ENCODE peak calls at places on chromosomes 2 and 18, in seven cellular contexts. B is tibial artery, H is pancreas, M is lower leg skin, R is sigmoid colon, V is thoracic aorta, Q is suprapubic skin. F is an unnamed sample.

GRCh38 chr2:8004250-8004681 is 677.6 kb upstream of the ID2 start:
- DNase-seq in V (peak), M (peak), B (peak), Q (no peak), H (no peak), R (peak), F (peak)

GRCh38 chr2:163594572-163594971 is 141.2 kb downstream of the FIGN start:
- DNase-seq in R (no peak), M (no peak), H (no peak), Q (no peak), B (no peak), V (no peak), F (no peak)

GRCh38 chr18:72542993-72543361 is 1.2 kb downstream of the CBLN2 start:
- DNase-seq in Q (no peak), B (no peak), M (no peak), V (no peak), R (no peak), H (no peak), F (no peak)

GRCh38 chr18:49030692-49031443 is 80.1 kb upstream of the SMAD7 start:
- DNase-seq in Q (no peak), B (no peak), H (no peak), M (peak), V (no peak), R (no peak), F (no peak)

GRCh38 chr18:54845788-54846187 is 17.5 kb downstream of the RAB27B start:
- DNase-seq in R (no peak), M (no peak), Q (no peak), H (no peak), B (no peak), V (no peak), F (no peak)

GRCh38 chr2:57908736-57909161 is 137.9 kb upstream of the VRK2 start:
- DNase-seq in B (no peak), Q (no peak), V (no peak), R (no peak), M (no peak), H (no peak), F (no peak)

GRCh38 chr2:217857624-217858506 is 144.9 kb downstream of the TNS1 start:
- DNase-seq in H (no peak), Q (no peak), B (peak), V (no peak), R (peak), M (no peak), F (peak)

GRCh38 chr2:20138696-20139095 is 86.2 kb downstream of the SDC1 start:
- DNase-seq in Q (peak), H (no peak), V (no peak), M (no peak), R (no peak), B (no peak), F (no peak)

GRCh38 chr2:1649103-1649870 is 95.0 kb downstream of the PXDN start:
- DNase-seq in H (no peak), V (no peak), R (peak), B (no peak), M (no peak), Q (no peak), F (no peak)

GRCh38 chr2:240911641-240912265 is 5.6 kb downstream of the CROCC2 start:
- DNase-seq in V (no peak), R (no peak), B (no peak), H (no peak), Q (no peak), M (no peak), F (no peak)

GRCh38 chr2:1546023-1546591 is 132.8 kb downstream of the TPO start:
- DNase-seq in R (no peak), V (no peak), M (no peak), B (no peak), Q (no peak), H (no peak), F (no peak)

GRCh38 chr2:85811850-85812735 is 58.3 kb downstream of the ATOH8 start:
- DNase-seq in Q (peak), R (no peak), H (no peak), V (no peak), B (no peak), M (no peak), F (no peak)

GRCh38 chr2:96816836-96817702 is 1.0 kb downstream of the CNNM3 start:
- DNase-seq in V (no peak), B (no peak), Q (no peak), R (no peak), H (no peak), M (no peak), F (no peak)

DNA sequence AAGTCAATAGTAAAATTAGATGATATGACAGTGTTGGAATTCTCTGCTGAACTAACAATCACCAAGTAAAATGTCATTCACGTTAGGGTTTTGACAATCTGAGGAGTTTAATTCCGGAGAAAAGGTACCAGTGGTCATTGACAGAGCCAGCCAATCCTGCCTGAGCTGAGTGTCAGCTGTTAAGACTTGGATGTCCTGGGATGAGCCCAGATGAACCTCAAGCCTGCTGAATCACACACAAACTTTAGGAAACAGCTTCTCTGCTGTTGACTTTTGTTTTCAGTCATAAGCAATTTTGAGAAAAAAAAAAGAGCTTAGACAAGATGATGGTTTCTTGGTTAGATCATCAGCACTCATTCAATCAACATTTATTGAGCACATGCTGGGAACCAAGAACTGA is 600.0 kb upstream of the SLC39A10 start:
- DNase-seq in Q (no peak), R (no peak), V (no peak), M (no peak), H (no peak), B (no peak), F (no peak)
- TF ChIP-seq CTCF in Q (no peak), R (no peak), V (no peak), M (no peak), H (no peak), B (no peak), F (no peak)

GRCh38 chr2:112465373-112465772 is 16.6 kb upstream of the TTL start:
- DNase-seq in Q (no peak), V (no peak), H (no peak), M (no peak), R (no peak), B (no peak), F (no peak)
- TF ChIP-seq CTCF in Q (no peak), V (no peak), H (no peak), M (no peak), R (no peak), B (no peak), F (no peak)

GRCh38 chr2:232316382-232317190 is 62.0 kb upstream of the ALPP start:
- DNase-seq in Q (no peak), V (no peak), H (no peak), R (peak), M (no peak), B (no peak), F (no peak)
- TF ChIP-seq CTCF in Q (no peak), V (no peak), H (no peak), R (no peak), M (no peak), B (no peak), F (no peak)

GRCh38 chr18:50193796-50194622 is 938 bp downstream of the MYO5B start:
- DNase-seq in R (no peak), M (no peak), Q (no peak), B (no peak), V (no peak), H (peak), F (no peak)

GRCh38 chr18:50192903-50193795 is 1.8 kb downstream of the MYO5B start:
- DNase-seq in Q (no peak), B (no peak), R (no peak), H (peak), V (no peak), M (no peak), F (no peak)

GRCh38 chr18:50195689-50196088 is 742 bp upstream of the MYO5B start:
- DNase-seq in M (no peak), V (no peak), Q (no peak), B (no peak), H (no peak), R (no peak), F (no peak)

GRCh38 chr18:50196261-50196660 is 1.3 kb upstream of the MYO5B start:
- DNase-seq in H (no peak), R (no peak), M (no peak), V (no peak), B (no peak), Q (no peak), F (no peak)

GRCh38 chr18:50194623-50195532 is at the start of gene MYO5B:
- DNase-seq in B (no peak), H (peak), V (no peak), Q (no peak), R (no peak), M (no peak), F (peak)
- TF ChIP-seq CTCF in B (peak), H (no peak), V (peak), Q (peak), R (no peak), M (no peak), F (no peak)

GRCh38 chr18:78503129-78503528 is 476.5 kb upstream of the SALL3 start:
- DNase-seq in B (no peak), Q (no peak), R (peak), H (no peak), V (no peak), M (no peak), F (no peak)

GRCh38 chr18:78507217-78507616 is 472.4 kb upstream of the SALL3 start:
- DNase-seq in M (no peak), Q (no peak), V (no peak), B (no peak), H (no peak), R (peak), F (no peak)

GRCh38 chr18:78501251-78501650 is 478.4 kb upstream of the SALL3 start:
- DNase-seq in H (no peak), M (no peak), R (no peak), B (no peak), V (no peak), Q (no peak), F (no peak)

GRCh38 chr18:78510636-78511035 is 469.0 kb upstream of the SALL3 start:
- DNase-seq in R (no peak), M (no peak), Q (peak), H (no peak), B (no peak), V (no peak), F (no peak)

DNA sequence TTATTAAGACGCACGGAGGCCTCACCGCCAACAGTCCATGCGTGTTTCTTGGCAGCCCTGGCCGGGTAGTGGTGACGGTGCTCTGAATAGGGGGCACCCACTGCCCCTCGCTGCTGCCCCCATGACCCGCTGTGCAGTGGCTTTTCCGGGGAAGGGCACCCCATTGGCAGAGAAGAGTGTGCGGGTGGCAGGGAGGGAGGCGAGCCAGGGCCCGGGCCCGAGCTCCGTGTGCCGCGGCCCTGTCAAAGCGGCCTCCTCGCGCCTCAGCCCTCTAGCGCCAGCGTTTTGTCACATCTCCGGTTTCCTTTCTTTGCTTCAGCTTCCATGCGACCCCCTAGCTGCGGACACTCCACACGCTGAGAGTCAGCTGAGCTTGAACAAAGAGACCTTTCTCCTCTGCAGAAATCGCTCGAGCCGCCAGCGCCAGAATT is 473.6 kb upstream of the SALL3 start:
- DNase-seq in V (no peak), B (no peak), Q (no peak), R (peak), M (no peak), H (no peak), F (no peak)
- TF ChIP-seq CTCF in V (no peak), B (no peak), Q (no peak), R (no peak), M (no peak), H (no peak), F (no peak)

GRCh38 chr2:215849771-215850170 is 163.6 kb downstream of the MREG start:
- DNase-seq in Q (no peak), H (no peak), M (no peak), B (no peak), V (no peak), R (no peak), F (no peak)

GRCh38 chr2:215847056-215847455 is 166.3 kb downstream of the MREG start:
- DNase-seq in Q (no peak), V (no peak), H (no peak), R (no peak), B (no peak), M (no peak), F (peak)

GRCh38 chr2:215848679-215849078 is 164.7 kb downstream of the MREG start:
- DNase-seq in M (no peak), V (no peak), H (no peak), R (no peak), Q (no peak), B (no peak), F (no peak)

GRCh38 chr2:215847718-215848117 is 165.6 kb downstream of the MREG start:
- DNase-seq in H (no peak), Q (no peak), B (no peak), M (no peak), V (no peak), R (no peak), F (no peak)

GRCh38 chr2:215848146-215848545 is 165.2 kb downstream of the MREG start:
- DNase-seq in B (no peak), H (no peak), R (no peak), M (no peak), V (no peak), Q (no peak), F (no peak)
- TF ChIP-seq CTCF in B (no peak), H (no peak), R (no peak), M (no peak), V (no peak), Q (no peak), F (no peak)

GRCh38 chr2:234269769-234270204 is 219.3 kb downstream of the SPP2 start:
- DNase-seq in B (no peak), Q (no peak), R (no peak), M (no peak), V (no peak), H (no peak), F (no peak)

GRCh38 chr2:234268314-234268713 is 217.8 kb downstream of the SPP2 start:
- DNase-seq in H (no peak), B (no peak), R (no peak), M (no peak), Q (no peak), V (no peak), F (no peak)

GRCh38 chr2:234272069-234272850 is 221.8 kb downstream of the SPP2 start:
- DNase-seq in Q (no peak), R (no peak), H (no peak), M (no peak), B (no peak), V (no peak), F (no peak)

GRCh38 chr2:234273887-234274584 is 222.8 kb downstream of the ARL4C start:
- DNase-seq in R (no peak), Q (no peak), V (no peak), H (no peak), M (no peak), B (no peak), F (no peak)

DNA sequence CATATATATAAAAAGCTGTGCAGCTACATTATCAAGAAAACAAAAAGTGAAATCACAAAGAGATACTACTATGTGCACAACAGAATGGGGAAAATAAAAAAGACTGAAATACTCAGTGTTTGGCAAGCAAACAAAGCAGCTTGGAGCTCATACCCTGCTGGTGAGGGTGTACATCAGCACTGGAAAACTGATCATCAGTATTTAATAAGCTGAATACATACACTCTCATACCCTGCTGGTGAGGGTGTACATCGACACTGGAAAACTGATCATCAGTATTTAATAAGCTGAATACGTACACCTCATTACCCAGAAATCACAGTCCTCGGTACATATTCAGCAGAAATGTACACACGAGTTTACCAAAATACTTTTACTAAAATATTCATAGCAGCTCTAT is 220.8 kb downstream of the SPP2 start:
- DNase-seq in Q (no peak), H (no peak), R (no peak), V (no peak), M (no peak), B (no peak), F (no peak)
- TF ChIP-seq CTCF in Q (no peak), H (no peak), R (no peak), V (no peak), M (no peak), B (no peak), F (no peak)

GRCh38 chr18:78580835-78581339 is 398.7 kb upstream of the SALL3 start:
- DNase-seq in B (no peak), Q (no peak), R (no peak), M (no peak), V (no peak), H (no peak), F (no peak)
- TF ChIP-seq CTCF in B (no peak), Q (no peak), R (no peak), M (no peak), V (no peak), H (no peak), F (no peak)

DNA sequence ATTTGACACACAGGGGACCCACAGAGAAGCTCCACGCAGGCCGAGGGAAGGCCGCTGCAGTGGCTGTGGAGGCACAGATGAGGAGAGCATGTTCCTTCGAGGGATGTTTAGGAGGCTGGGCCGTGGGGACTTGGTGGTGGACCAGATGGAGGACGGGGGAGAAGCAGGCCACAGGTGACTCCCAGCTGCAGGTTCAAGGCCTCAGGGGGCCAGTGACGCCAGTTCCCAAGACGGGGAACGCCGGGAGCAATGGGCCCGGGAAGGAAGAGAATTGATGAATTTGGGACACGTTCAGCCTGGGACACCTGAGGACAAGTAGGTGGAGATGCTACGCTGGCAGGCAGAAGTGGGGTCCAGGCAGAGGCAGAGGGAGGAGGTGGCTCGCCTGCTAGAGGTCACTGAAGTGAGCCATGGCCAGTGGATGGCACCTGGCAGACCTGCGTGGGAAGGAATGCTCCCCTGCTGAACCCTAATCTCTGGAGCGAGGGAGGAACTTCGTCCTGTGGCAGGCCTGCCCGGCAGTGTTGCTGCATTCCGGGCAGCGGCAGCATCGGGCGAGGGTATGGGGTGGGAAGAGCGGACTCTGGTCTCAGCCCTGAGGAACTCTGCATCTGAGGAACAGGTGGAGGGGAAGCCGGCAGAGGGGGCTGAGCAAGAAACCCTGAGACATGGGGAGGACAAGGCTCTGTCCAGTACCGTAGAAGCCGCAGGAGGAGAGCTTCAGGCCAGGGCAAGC is 25.2 kb upstream of the HPCAL1 start:
- DNase-seq in V (no peak), H (no peak), B (no peak), Q (no peak), M (no peak), R (peak), F (no peak)
- TF ChIP-seq CTCF in V (no peak), H (no peak), B (no peak), Q (no peak), M (no peak), R (no peak), F (no peak)

GRCh38 chr2:218993345-218994315 is at the start of gene CRYBA2:
- DNase-seq in V (no peak), B (no peak), R (no peak), Q (no peak), H (no peak), M (no peak), F (no peak)
- TF ChIP-seq CTCF in V (no peak), B (no peak), R (no peak), Q (no peak), H (no peak), M (no peak), F (no peak)